ENCODE peak calls at places on chromosome 6, in six cellular contexts. E is stimulated activated CD8-positive, alpha-beta memory T cell treated with anti-CD3 and anti-CD28 coated beads, Interleukin-15, amount 100 ng/mL, for 4 hours; K is D341Med; S is stimulated activated naive CD4-positive, alpha-beta T cell treated with Interleukin-2 at 50 U/mL for 16 hours; O is AG04449; A is hepatocyte. N is an unnamed sample.

GRCh38 chr6:15473741-15474161 is 189.1 kb downstream of the DTNBP1 start:
- DNase-seq in E (no peak), K (no peak), S (no peak), O (no peak), A (no peak), N (no peak)

GRCh38 chr6:154738561-154738961 is 5.3 kb downstream of the SCAF8 start:
- DNase-seq in E (no peak), K (no peak), S (no peak), O (no peak), A (no peak), N (no peak)

GRCh38 chr6:167721291-167721690 is 105.4 kb upstream of the AFDN start:
- DNase-seq in E (no peak), K (no peak), S (no peak), O (no peak), A (no peak), N (no peak)

GRCh38 chr6:30325150-30325872 is 1.4 kb upstream of the TRIM39 start:
- DNase-seq in E (peak), K (no peak), S (peak), O (no peak), A (peak), N (peak)

GRCh38 chr6:166300357-166300987 is 7.7 kb downstream of the PRR18 start:
- DNase-seq in E (no peak), K (no peak), S (no peak), O (no peak), A (no peak), N (no peak)

GRCh38 chr6:1848752-1849151 is 239.0 kb downstream of the FOXC1 start:
- DNase-seq in E (no peak), K (no peak), S (no peak), O (no peak), A (no peak), N (no peak)

GRCh38 chr6:11324453-11325023 is 92.1 kb upstream of the NEDD9 start:
- DNase-seq in E (peak), K (no peak), S (peak), O (no peak), A (no peak), N (no peak)

GRCh38 chr6:107064579-107065065 is 36.6 kb downstream of the MTRES1 start:
- DNase-seq in E (no peak), K (no peak), S (no peak), O (no peak), A (no peak), N (no peak)

GRCh38 chr6:161128680-161129196 is 137.2 kb downstream of the MAP3K4 start:
- DNase-seq in E (no peak), K (no peak), S (peak), O (no peak), A (no peak), N (no peak)

GRCh38 chr6:15663057-15663638 is 320 bp upstream of the DTNBP1 start:
- DNase-seq in E (no peak), K (peak), S (no peak), O (no peak), A (no peak), N (no peak)

GRCh38 chr6:40320441-40320840 is 266.7 kb downstream of the LRFN2 start:
- DNase-seq in E (no peak), K (no peak), S (no peak), O (no peak), A (no peak), N (no peak)

GRCh38 chr6:152458648-152459047 is 178.5 kb downstream of the SYNE1 start:
- DNase-seq in E (no peak), K (no peak), S (no peak), O (no peak), A (no peak), N (no peak)

GRCh38 chr6:1572892-1573291 is 36.8 kb upstream of the FOXC1 start:
- DNase-seq in E (no peak), K (no peak), S (no peak), O (no peak), A (no peak), N (no peak)

GRCh38 chr6:169868458-169868857 is 117.0 kb downstream of the ERMARD start:
- DNase-seq in E (peak), K (no peak), S (no peak), O (no peak), A (no peak), N (no peak)

GRCh38 chr6:89464295-89464694 is 31.3 kb downstream of the ANKRD6 start:
- DNase-seq in E (no peak), K (no peak), S (no peak), O (no peak), A (no peak), N (no peak)

GRCh38 chr6:52909531-52909930 is at the start of gene GSTA3:
- DNase-seq in E (no peak), K (no peak), S (no peak), O (no peak), A (no peak), N (no peak)

GRCh38 chr6:168603234-168603633 is 162.2 kb downstream of the SMOC2 start:
- DNase-seq in E (no peak), K (no peak), S (no peak), O (no peak), A (no peak), N (no peak)

GRCh38 chr6:44178424-44179071 is 19.9 kb downstream of the CAPN11 start:
- DNase-seq in E (no peak), K (no peak), S (no peak), O (peak), A (no peak), N (no peak)

GRCh38 chr6:3813150-3813780 is 35.9 kb upstream of the FAM50B start:
- DNase-seq in E (no peak), K (no peak), S (no peak), O (no peak), A (no peak), N (no peak)

GRCh38 chr6:156420172-156420993 is 356.8 kb upstream of the ARID1B start:
- DNase-seq in E (no peak), K (no peak), S (no peak), O (no peak), A (no peak), N (no peak)

GRCh38 chr6:125749864-125750691 is 646 bp downstream of the HEY2 start:
- DNase-seq in E (no peak), K (peak), S (no peak), O (no peak), A (no peak), N (no peak)

N was measured in BE2C.